ENCODE peak calls at places on chromosomes 13 and 19, in eight cellular contexts. I, O, D, K, X, S, L and T are unnamed samples.

GRCh38 chr13:40187836-40188591 is 478.4 kb downstream of the FOXO1 start:
- DNase-seq in I (peak; percentile 80), O (no peak), D (no peak), K (no peak), X (no peak), S (peak; percentile 67), L (no peak), T (no peak)

GRCh38 chr13:79684426-79684825 is 203.5 kb downstream of the NDFIP2 start:
- DNase-seq in I (no peak), O (no peak), D (no peak), K (no peak), X (no peak), S (no peak), L (no peak), T (no peak)

GRCh38 chr13:66660013-66660804 is 569.9 kb downstream of the PCDH9 start:
- DNase-seq in I (no peak), O (no peak), D (no peak), K (no peak), X (no peak), S (peak; percentile 79), L (no peak), T (no peak)

GRCh38 chr19:53962887-53963435 is at the start of gene CACNG8:
- DNase-seq in I (no peak), O (no peak), D (no peak), K (no peak), X (no peak), S (no peak), L (no peak), T (no peak)

GRCh38 chr19:38224014-38224862 is at the start of gene DPF1:
- DNase-seq in I (no peak), O (peak; percentile 92), D (peak; percentile 92), K (peak; percentile 72), X (peak; percentile 45), S (peak; percentile 55), L (peak; percentile 84), T (peak; percentile 79)

GRCh38 chr13:26026211-26026610 is 25.6 kb downstream of the SHISA2 start:
- DNase-seq in I (no peak), O (no peak), D (no peak), K (no peak), X (no peak), S (no peak), L (no peak), T (no peak)

GRCh38 chr13:46304546-46304945 is 82.5 kb downstream of the RUBCNL start:
- DNase-seq in I (no peak), O (no peak), D (no peak), K (no peak), X (no peak), S (no peak), L (no peak), T (no peak)

GRCh38 chr13:33918199-33918932 is 100.4 kb downstream of the RFC3 start:
- DNase-seq in I (no peak), O (no peak), D (peak; percentile 64), K (no peak), X (no peak), S (peak; percentile 62), L (no peak), T (no peak)

GRCh38 chr19:28327905-28328304 is 885.0 kb downstream of the UQCRFS1 start:
- DNase-seq in I (no peak), O (no peak), D (no peak), K (no peak), X (no peak), S (no peak), L (no peak), T (no peak)

GRCh38 chr19:5916201-5916708 is 2.2 kb downstream of the CAPS start:
- DNase-seq in I (no peak), O (no peak), D (no peak), K (no peak), X (no peak), S (no peak), L (no peak), T (no peak)

GRCh38 chr19:57025491-57025890 is 94.3 kb upstream of the USP29 start:
- DNase-seq in I (no peak), O (no peak), D (no peak), K (no peak), X (no peak), S (no peak), L (no peak), T (no peak)
- TF ChIP-seq CTCF in I (no peak), O (no peak), D (no peak), K (no peak), X (no peak), S (no peak), L (no peak), T (no peak)

GRCh38 chr19:17005000-17005399 is 21.6 kb downstream of the CPAMD8 start:
- DNase-seq in I (no peak), O (no peak), D (no peak), K (no peak), X (no peak), S (no peak), L (no peak), T (no peak)
- TF ChIP-seq CTCF in I (no peak), O (peak; percentile 30), D (no peak), K (no peak), X (no peak), S (peak; percentile 18), L (peak; percentile 23), T (no peak)

DNA sequence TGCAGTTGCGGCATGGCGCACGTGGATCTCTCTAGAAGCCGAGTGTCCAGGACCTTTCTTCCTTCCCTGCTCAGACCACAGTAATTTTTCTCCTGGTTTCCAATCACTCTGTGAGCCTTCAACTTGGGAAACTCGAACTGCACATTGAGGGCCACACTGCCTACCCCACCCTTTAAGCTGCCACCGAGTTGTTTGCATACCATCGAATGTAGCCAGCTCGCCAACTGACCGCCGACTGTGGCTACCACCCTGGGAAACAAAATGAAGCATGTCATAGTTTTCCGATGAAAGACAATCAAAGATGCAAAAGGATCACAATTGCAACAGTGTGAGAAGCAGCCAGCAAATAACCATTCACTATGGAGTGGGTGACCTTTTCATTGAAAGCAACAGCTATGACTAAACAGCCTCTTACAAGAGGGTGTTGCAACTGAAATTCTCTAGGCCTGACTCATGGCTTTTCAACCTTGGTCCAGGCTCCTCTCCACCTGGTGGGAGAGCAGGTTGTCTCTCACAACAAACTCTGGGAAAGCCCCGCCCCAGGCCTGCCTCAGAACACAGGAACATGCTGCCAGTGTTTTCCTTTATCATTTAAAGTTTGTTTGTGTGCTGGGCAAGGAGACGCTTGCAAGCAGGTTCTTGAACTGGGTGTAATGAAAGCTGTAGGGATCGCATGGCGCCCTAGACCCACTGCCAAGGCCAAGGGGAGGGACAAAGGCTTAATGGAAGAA is 141.7 kb upstream of the SERP2 start:
- DNase-seq in I (no peak), O (peak; percentile 55), D (no peak), K (no peak), X (no peak), S (peak; percentile 99), L (no peak), T (no peak)
- TF ChIP-seq CTCF in I (no peak), O (no peak), D (peak; percentile 8), K (no peak), X (no peak), S (peak; percentile 33), L (no peak), T (no peak)

DNA sequence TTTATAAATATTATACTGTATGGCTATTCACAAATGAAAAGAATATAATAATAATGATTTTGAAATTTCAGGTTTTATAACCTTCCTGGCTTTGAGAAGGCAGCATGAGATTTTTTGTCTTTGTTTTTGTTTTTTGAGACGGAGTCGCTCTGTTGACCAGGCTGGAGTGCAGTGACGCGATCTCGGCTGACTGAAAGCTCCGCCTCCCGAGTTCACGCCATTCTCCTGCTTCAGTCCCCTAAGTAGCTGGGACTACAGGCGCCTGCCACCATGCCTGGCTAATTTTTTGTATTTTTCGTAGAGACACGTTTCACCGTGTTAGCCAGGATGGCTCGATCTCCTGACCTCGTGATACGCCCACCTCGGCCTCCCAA is 64.1 kb downstream of the ZNF429 start:
- DNase-seq in I (no peak), O (no peak), D (no peak), K (peak; percentile 56), X (peak; percentile 54), S (no peak), L (no peak), T (no peak)
- TF ChIP-seq CTCF in I (no peak), O (no peak), D (no peak), K (no peak), X (no peak), S (no peak), L (no peak), T (no peak)

GRCh38 chr13:20487927-20488326 is 37.7 kb downstream of the CRYL1 start:
- DNase-seq in I (no peak), O (no peak), D (no peak), K (peak; percentile 26), X (no peak), S (no peak), L (no peak), T (no peak)

GRCh38 chr13:20492036-20492435 is 33.6 kb downstream of the CRYL1 start:
- DNase-seq in I (no peak), O (no peak), D (no peak), K (no peak), X (no peak), S (no peak), L (no peak), T (no peak)

GRCh38 chr13:20494656-20495055 is 31.0 kb downstream of the CRYL1 start:
- DNase-seq in I (no peak), O (no peak), D (no peak), K (no peak), X (no peak), S (no peak), L (no peak), T (no peak)

GRCh38 chr13:20492641-20493040 is 33.0 kb downstream of the CRYL1 start:
- DNase-seq in I (no peak), O (peak; percentile 62), D (peak; percentile 21), K (no peak), X (no peak), S (peak; percentile 70), L (peak; percentile 35), T (no peak)

GRCh38 chr13:20489185-20489820 is 36.4 kb downstream of the CRYL1 start:
- DNase-seq in I (no peak), O (no peak), D (no peak), K (no peak), X (no peak), S (peak; percentile 63), L (no peak), T (no peak)
- TF ChIP-seq CTCF in I (no peak), O (no peak), D (no peak), K (no peak), X (peak; percentile 38), S (peak; percentile 76), L (no peak), T (no peak)

GRCh38 chr19:52291781-52292180 is 5.2 kb upstream of the ZNF480 start:
- DNase-seq in I (no peak), O (no peak), D (no peak), K (no peak), X (no peak), S (no peak), L (no peak), T (no peak)

GRCh38 chr19:52296773-52297600 is at the start of gene ZNF480:
- DNase-seq in I (peak; percentile 94), O (peak; percentile 70), D (peak; percentile 86), K (peak; percentile 82), X (peak; percentile 88), S (peak; percentile 79), L (peak; percentile 63), T (peak; percentile 76)

GRCh38 chr19:52296400-52296772 is 583 bp upstream of the ZNF480 start:
- DNase-seq in I (no peak), O (no peak), D (peak; percentile 2), K (no peak), X (no peak), S (no peak), L (no peak), T (no peak)

GRCh38 chr19:52297601-52298358 is 811 bp downstream of the ZNF480 start:
- DNase-seq in I (no peak), O (no peak), D (peak; percentile 22), K (no peak), X (no peak), S (no peak), L (no peak), T (no peak)
- TF ChIP-seq CTCF in I (no peak), O (no peak), D (no peak), K (peak; percentile 3), X (no peak), S (no peak), L (no peak), T (no peak)